ENCODE peak calls at places on chromosomes 11 and 22, in seven cellular contexts. I, L, V, Q, U, H and T are unnamed samples.
A peak's percentile ranks its signal among the peaks of the same experiment; 100 is the strongest.

GRCh38 chr11:113365895-113366294 is 21.7 kb upstream of the ANKK1 start:
- DNase-seq in L (no peak), V (no peak), I (no peak), U (no peak), H (no peak), Q (no peak), T (no peak)

GRCh38 chr11:36037031-36037430 is 93.2 kb downstream of the LDLRAD3 start:
- DNase-seq in U (no peak), I (no peak), H (peak; percentile 64), V (no peak), L (no peak), Q (no peak), T (no peak)

GRCh38 chr22:47540011-47540410 is 777.6 kb downstream of the TBC1D22A start:
- DNase-seq in I (no peak), V (no peak), H (no peak), L (no peak), U (no peak), Q (no peak), T (no peak)

GRCh38 chr22:17198188-17199130 is 20.8 kb downstream of the ADA2 start:
- DNase-seq in I (no peak), H (peak; percentile 35), U (no peak), V (no peak), L (no peak), Q (no peak), T (no peak)

GRCh38 chr11:83816572-83817187 is 530.5 kb upstream of the CCDC90B start:
- DNase-seq in L (no peak), V (no peak), H (peak; percentile 52), I (no peak), U (no peak), Q (no peak), T (no peak)

GRCh38 chr11:3849297-3849874 is 6.1 kb upstream of the STIM1 start:
- DNase-seq in L (no peak), U (peak; percentile 17), H (peak; percentile 68), Q (peak; percentile 47), I (peak; percentile 40), V (no peak), T (no peak)

GRCh38 chr11:2578006-2578933 is 121.5 kb downstream of the KCNQ1OT1 start:
- DNase-seq in H (no peak), I (no peak), Q (no peak), U (peak; percentile 3), V (no peak), L (no peak), T (peak; percentile 86)

GRCh38 chr11:108199446-108200321 is 22.8 kb downstream of the NPAT start:
- DNase-seq in Q (peak; percentile 80), I (peak; percentile 30), L (no peak), V (no peak), H (peak; percentile 75), U (no peak), T (no peak)

GRCh38 chr11:64382586-64382985 is 23.6 kb downstream of the RPS6KA4 start:
- DNase-seq in L (no peak), U (no peak), Q (no peak), I (no peak), H (no peak), V (no peak), T (no peak)

GRCh38 chr11:60985991-60986915 is 14.8 kb downstream of the CD6 start:
- DNase-seq in H (peak; percentile 33), I (peak; percentile 41), Q (peak; percentile 90), V (no peak), U (no peak), L (peak; percentile 79), T (peak; percentile 55)

GRCh38 chr11:8799273-8799672 is 111.7 kb upstream of the AKIP1 start:
- DNase-seq in H (no peak), I (no peak), L (no peak), Q (no peak), V (no peak), U (no peak), T (no peak)

GRCh38 chr22:44042822-44043221 is 18.7 kb downstream of the PARVB start:
- DNase-seq in U (no peak), V (no peak), L (no peak), H (no peak), I (no peak), Q (no peak), T (no peak)

GRCh38 chr11:77455740-77456139 is 18.2 kb downstream of the PAK1 start:
- DNase-seq in I (no peak), Q (no peak), U (no peak), V (no peak), L (no peak), H (no peak), T (no peak)

GRCh38 chr22:47446331-47446730 is 683.9 kb downstream of the TBC1D22A start:
- DNase-seq in V (no peak), I (no peak), L (no peak), H (no peak), U (no peak), Q (no peak), T (peak; percentile 13)

GRCh38 chr22:37370306-37370979 is 56.8 kb downstream of the ELFN2 start:
- DNase-seq in V (no peak), H (no peak), L (no peak), Q (no peak), I (no peak), U (no peak), T (no peak)

GRCh38 chr22:45548991-45549736 is 46.5 kb downstream of the FBLN1 start:
- DNase-seq in V (no peak), H (peak; percentile 78), I (peak; percentile 67), L (no peak), U (no peak), Q (no peak), T (peak; percentile 85)

GRCh38 chr11:11027271-11027670 is 169.4 kb upstream of the ZBED5 start:
- DNase-seq in V (no peak), I (peak; percentile 74), U (no peak), Q (no peak), L (no peak), H (peak; percentile 60), T (no peak)

GRCh38 chr11:61195710-61196109 is 7.6 kb upstream of the PGA3 start:
- DNase-seq in H (no peak), Q (no peak), V (no peak), L (no peak), U (no peak), I (no peak), T (no peak)

GRCh38 chr11:133844217-133844616 is 1.1 kb downstream of the SPATA19 start:
- DNase-seq in V (no peak), H (no peak), L (no peak), U (no peak), I (no peak), Q (no peak), T (no peak)

GRCh38 chr11:128379587-128380279 is 207.6 kb downstream of the ETS1 start:
- DNase-seq in I (no peak), Q (peak; percentile 29), H (no peak), U (peak; percentile 24), V (no peak), L (peak; percentile 12), T (no peak)

GRCh38 chr11:63880031-63880841 is 36.7 kb downstream of the RCOR2 start:
- DNase-seq in Q (no peak), U (no peak), I (peak; percentile 41), H (peak; percentile 62), V (no peak), L (no peak), T (no peak)

GRCh38 chr11:75714211-75714610 is 3.4 kb upstream of the MOGAT2 start:
- DNase-seq in U (no peak), H (no peak), I (no peak), Q (no peak), L (no peak), V (no peak), T (no peak)

GRCh38 chr22:46056169-46057041 is 79.4 kb upstream of the WNT7B start:
- DNase-seq in V (no peak), L (no peak), U (peak; percentile 68), H (no peak), I (no peak), Q (no peak), T (peak; percentile 55)

GRCh38 chr11:9787260-9787659 is 123.4 kb downstream of the SWAP70 start:
- DNase-seq in H (no peak), U (no peak), I (no peak), L (no peak), V (no peak), Q (no peak), T (no peak)

GRCh38 chr11:20158597-20159257 is 1.5 kb downstream of the DBX1 start:
- DNase-seq in V (no peak), U (no peak), L (no peak), I (peak; percentile 55), H (peak; percentile 77), Q (no peak), T (no peak)

GRCh38 chr11:128796275-128796674 is 70.8 kb downstream of the KCNJ1 start:
- DNase-seq in I (peak; percentile 69), V (no peak), L (no peak), U (no peak), Q (no peak), H (peak; percentile 44), T (no peak)

GRCh38 chr11:257766-258493 is 20.3 kb upstream of the NLRP6 start:
- DNase-seq in L (no peak), I (no peak), V (no peak), U (no peak), Q (no peak), H (no peak), T (no peak)

GRCh38 chr11:60457576-60457975 is 1.9 kb downstream of the MS4A1 start:
- DNase-seq in H (no peak), Q (no peak), V (no peak), I (no peak), U (no peak), L (no peak), T (no peak)

GRCh38 chr11:35031869-35032268 is 107.1 kb upstream of the CD44 start:
- DNase-seq in L (no peak), H (no peak), V (peak; percentile 70), I (peak; percentile 66), U (no peak), Q (no peak), T (no peak)

GRCh38 chr11:68321293-68322030 is 9.1 kb downstream of the LRP5 start:
- DNase-seq in I (no peak), H (no peak), L (no peak), U (no peak), V (no peak), Q (no peak), T (no peak)

GRCh38 chr22:40862537-40862936 is 624 bp upstream of the DNAJB7 start:
- DNase-seq in U (no peak), H (no peak), I (no peak), L (no peak), Q (no peak), V (no peak), T (no peak)

GRCh38 chr11:27623945-27624523 is 76.2 kb downstream of the BDNF start:
- DNase-seq in Q (no peak), I (no peak), V (no peak), H (no peak), L (no peak), U (no peak), T (no peak)

GRCh38 chr11:43366597-43367121 is 7.9 kb downstream of the TTC17 start:
- DNase-seq in H (peak; percentile 14), U (no peak), Q (no peak), I (peak; percentile 36), V (no peak), L (no peak), T (no peak)

GRCh38 chr11:120931057-120931779 is 92.7 kb upstream of the TBCEL start:
- DNase-seq in Q (no peak), H (no peak), U (no peak), I (no peak), L (no peak), V (no peak), T (no peak)

GRCh38 chr11:61864814-61865775 is 26.2 kb downstream of the FADS3 start:
- DNase-seq in Q (no peak), L (no peak), H (no peak), U (no peak), I (no peak), V (no peak), T (peak; percentile 86)

GRCh38 chr22:43449205-43449830 is 37.5 kb downstream of the MPPED1 start:
- DNase-seq in Q (no peak), I (no peak), U (no peak), L (no peak), H (no peak), V (no peak), T (peak; percentile 67)